ENCODE peak calls at places on chromosome 11, in five cellular contexts. C, O, A, T and D are unnamed samples.

GRCh38 chr11:26953770-26954392 is 40.0 kb upstream of the FIBIN start:
- DNase-seq in A (no peak), O (no peak), T (no peak), C (peak), D (no peak)

GRCh38 chr11:14902650-14903350 is 10.8 kb upstream of the CYP2R1 start:
- DNase-seq in C (no peak), A (no peak), T (no peak), O (no peak), D (no peak)

GRCh38 chr11:88626216-88626615 is 288.7 kb upstream of the CTSC start:
- DNase-seq in C (no peak), A (no peak), T (no peak), O (no peak), D (no peak)

GRCh38 chr11:2207212-2207611 is 35.6 kb upstream of the TH start:
- DNase-seq in A (peak), C (no peak), T (peak), O (peak), D (peak)

GRCh38 chr11:103633037-103633788 is 403.2 kb upstream of the DDI1 start:
- DNase-seq in T (no peak), A (no peak), C (no peak), O (no peak), D (no peak)

GRCh38 chr11:44387825-44388224 is 77.9 kb upstream of the ALX4 start:
- DNase-seq in T (no peak), C (no peak), O (no peak), A (no peak), D (no peak)

GRCh38 chr11:124194696-124195418 is 11.7 kb downstream of the OR10D3 start:
- DNase-seq in C (peak), O (no peak), T (peak), A (peak), D (no peak)

GRCh38 chr11:60767388-60767811 is 10.7 kb downstream of the MS4A15 start:
- DNase-seq in T (no peak), A (peak), C (peak), O (no peak), D (no peak)

GRCh38 chr11:16412525-16413194 is 56.3 kb upstream of the SOX6 start:
- DNase-seq in C (no peak), A (no peak), T (no peak), O (no peak), D (no peak)

GRCh38 chr11:69371731-69372588 is 78.0 kb downstream of the MYEOV start:
- DNase-seq in T (peak), C (no peak), O (peak), A (peak), D (no peak)

GRCh38 chr11:87144266-87144665 is 106.5 kb downstream of the TMEM135 start:
- DNase-seq in C (no peak), A (no peak), T (no peak), O (no peak), D (no peak)

GRCh38 chr11:106457727-106458126 is 380.3 kb downstream of the AASDHPPT start:
- DNase-seq in C (no peak), T (no peak), A (no peak), O (no peak), D (no peak)

GRCh38 chr11:45663486-45664375 is 1.7 kb downstream of the CHST1 start:
- DNase-seq in O (peak), T (no peak), C (no peak), A (no peak), D (peak)

GRCh38 chr11:126358763-126359160 is 3.3 kb downstream of the ST3GAL4 start:
- DNase-seq in T (no peak), A (peak), C (no peak), O (peak), D (no peak)

GRCh38 chr11:121236115-121237001 is 56.2 kb upstream of the SC5D start:
- DNase-seq in C (no peak), O (no peak), T (no peak), A (no peak), D (no peak)

GRCh38 chr11:70642301-70642700 is 244.0 kb downstream of the CTTN start:
- DNase-seq in O (no peak), T (no peak), A (no peak), C (no peak), D (no peak)

GRCh38 chr11:81874627-81875026 is 859.0 kb downstream of the FAM181B start:
- DNase-seq in O (no peak), T (no peak), C (no peak), A (no peak), D (no peak)

GRCh38 chr11:61602775-61603569 is 22.1 kb upstream of the SYT7 start:
- DNase-seq in T (peak), A (no peak), C (peak), O (peak), D (peak)

GRCh38 chr11:8370812-8371515 is 107.3 kb upstream of the LMO1 start:
- DNase-seq in A (no peak), C (no peak), T (no peak), O (peak), D (no peak)

GRCh38 chr11:87266751-87267150 is 229.0 kb downstream of the TMEM135 start:
- DNase-seq in T (no peak), C (no peak), A (no peak), O (no peak), D (no peak)

GRCh38 chr11:16291729-16292128 is 64.6 kb downstream of the SOX6 start:
- DNase-seq in O (no peak), C (no peak), A (no peak), T (no peak), D (no peak)

GRCh38 chr11:106208795-106209194 is 131.3 kb downstream of the AASDHPPT start:
- DNase-seq in O (no peak), A (no peak), T (peak), C (peak), D (no peak)

GRCh38 chr11:79396674-79397073 is 44.2 kb downstream of the TENM4 start:
- DNase-seq in A (no peak), T (no peak), O (no peak), C (no peak), D (no peak)

GRCh38 chr11:85867751-85868150 is 12.6 kb downstream of the CCDC83 start:
- DNase-seq in C (no peak), T (no peak), A (no peak), O (no peak), D (no peak)

GRCh38 chr11:85863855-85864254 is 8.7 kb downstream of the CCDC83 start:
- DNase-seq in C (no peak), O (no peak), T (no peak), A (no peak), D (no peak)

GRCh38 chr11:85869776-85870175 is 14.6 kb downstream of the CCDC83 start:
- DNase-seq in A (no peak), T (no peak), C (no peak), O (no peak), D (no peak)

GRCh38 chr11:85866137-85866827 is 11.1 kb downstream of the CCDC83 start:
- DNase-seq in C (no peak), T (no peak), A (no peak), O (no peak), D (no peak)
- TF ChIP-seq EP300 in C (no peak), T (no peak), A (no peak), O (no peak), D (no peak)

GRCh38 chr11:11978098-11978637 is 30.3 kb downstream of the DKK3 start:
- DNase-seq in C (no peak), T (no peak), A (no peak), O (no peak), D (no peak)

GRCh38 chr11:11980200-11980599 is 28.2 kb downstream of the DKK3 start:
- DNase-seq in T (peak), A (no peak), O (no peak), C (no peak), D (no peak)

GRCh38 chr11:11977206-11977938 is 31.1 kb downstream of the DKK3 start:
- DNase-seq in T (peak), O (peak), C (no peak), A (peak), D (peak)

GRCh38 chr11:11979487-11980117 is 28.8 kb downstream of the DKK3 start:
- DNase-seq in C (peak), A (no peak), O (peak), T (peak), D (no peak)

GRCh38 chr11:11978792-11979486 is 29.5 kb downstream of the DKK3 start:
- DNase-seq in T (peak), A (peak), C (peak), O (peak), D (peak)
- TF ChIP-seq EP300 in T (no peak), A (no peak), C (peak), O (no peak), D (no peak)

DNA sequence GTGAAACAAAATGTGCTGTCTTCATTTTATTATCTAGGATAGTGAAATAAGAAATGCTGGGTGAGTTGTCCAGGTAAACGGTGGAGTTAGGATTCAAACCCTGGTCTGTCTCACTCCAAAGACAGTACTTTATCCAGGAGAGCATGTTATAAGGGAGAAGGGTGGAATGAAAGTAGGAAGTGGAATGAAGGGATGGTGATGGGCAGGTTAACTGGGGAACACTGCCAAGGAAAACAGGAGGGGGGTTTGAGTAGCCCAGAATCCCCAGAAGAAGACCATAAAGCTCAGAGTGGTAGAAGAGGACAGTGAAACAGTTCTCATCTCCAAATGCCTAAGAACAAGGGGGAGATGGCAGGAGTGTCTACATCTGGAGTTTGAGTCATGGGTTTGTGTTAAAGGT is 169.0 kb downstream of the BARX2 start:
- DNase-seq in A (no peak), O (no peak), T (no peak), C (no peak), D (no peak)
- TF ChIP-seq EP300 in A (no peak), O (no peak), T (no peak), C (no peak), D (no peak)

GRCh38 chr11:118153976-118154375 is 1.4 kb upstream of the SCN4B start:
- DNase-seq in O (no peak), A (no peak), T (no peak), C (no peak), D (no peak)
- TF ChIP-seq EP300 in O (no peak), A (no peak), T (no peak), C (no peak), D (no peak)

GRCh38 chr11:66338276-66339162 is 2.3 kb upstream of the RIN1 start:
- DNase-seq in T (no peak), A (no peak), C (no peak), O (peak), D (no peak)

GRCh38 chr11:66337103-66337899 is 1.1 kb upstream of the RIN1 start:
- DNase-seq in A (peak), T (no peak), C (peak), O (peak), D (no peak)

GRCh38 chr11:66335531-66336233 is 552 bp downstream of the RIN1 start:
- DNase-seq in T (no peak), A (peak), C (peak), O (peak), D (no peak)

GRCh38 chr11:66334605-66335442 is 1.4 kb downstream of the RIN1 start:
- DNase-seq in O (peak), C (peak), A (no peak), T (no peak), D (peak)

DNA sequence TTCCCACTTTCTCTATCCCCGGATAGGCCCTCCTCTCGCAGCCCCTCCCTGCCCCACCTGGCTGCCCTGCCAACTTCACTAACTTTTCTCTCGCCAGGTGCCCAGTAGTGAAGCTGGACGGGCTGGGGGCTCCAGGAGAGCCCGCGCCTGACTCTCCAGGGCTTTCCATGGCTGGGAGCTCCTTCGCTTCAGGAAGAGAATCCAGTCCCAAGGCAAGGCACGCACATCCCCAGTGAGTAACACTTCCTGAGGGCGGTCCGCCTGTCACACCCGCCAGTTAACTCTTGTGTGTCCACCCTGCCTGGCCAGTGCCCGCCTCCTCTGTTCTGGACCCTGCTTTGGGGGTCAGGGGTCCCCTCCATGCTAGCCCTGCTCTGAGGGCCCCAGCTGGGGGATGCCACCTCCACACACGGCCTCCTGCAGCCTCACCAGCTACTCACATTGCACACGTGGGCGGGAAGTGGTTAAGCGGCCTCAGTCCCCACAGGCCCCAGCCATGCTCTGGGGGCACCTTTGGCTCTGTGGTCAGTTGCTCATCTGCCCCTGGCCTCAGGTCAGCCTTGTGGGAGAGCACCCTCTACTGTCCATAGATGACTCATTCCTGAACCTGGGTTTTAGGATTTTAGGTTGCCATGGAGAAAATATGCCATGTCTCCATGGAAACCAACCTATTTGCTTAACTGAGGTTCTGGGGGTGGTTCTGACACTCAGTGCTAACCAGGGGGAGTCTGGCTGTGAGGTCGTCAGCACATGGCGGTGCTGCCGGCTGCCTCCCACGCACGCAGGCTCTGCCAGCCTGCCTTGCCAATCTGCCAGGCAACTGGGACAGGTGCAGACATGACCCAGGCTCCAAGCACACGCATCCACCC is at the start of gene RIN1:
- DNase-seq in A (peak), C (peak), T (peak), O (peak), D (peak)
- TF ChIP-seq EP300 in A (no peak), C (peak), T (no peak), O (no peak), D (no peak)

GRCh38 chr11:33161120-33162005 is at the start of gene CSTF3:
- DNase-seq in O (peak), C (peak), T (peak), A (peak), D (peak)
- TF ChIP-seq EP300 in O (no peak), C (peak), T (no peak), A (no peak), D (no peak)

DNA sequence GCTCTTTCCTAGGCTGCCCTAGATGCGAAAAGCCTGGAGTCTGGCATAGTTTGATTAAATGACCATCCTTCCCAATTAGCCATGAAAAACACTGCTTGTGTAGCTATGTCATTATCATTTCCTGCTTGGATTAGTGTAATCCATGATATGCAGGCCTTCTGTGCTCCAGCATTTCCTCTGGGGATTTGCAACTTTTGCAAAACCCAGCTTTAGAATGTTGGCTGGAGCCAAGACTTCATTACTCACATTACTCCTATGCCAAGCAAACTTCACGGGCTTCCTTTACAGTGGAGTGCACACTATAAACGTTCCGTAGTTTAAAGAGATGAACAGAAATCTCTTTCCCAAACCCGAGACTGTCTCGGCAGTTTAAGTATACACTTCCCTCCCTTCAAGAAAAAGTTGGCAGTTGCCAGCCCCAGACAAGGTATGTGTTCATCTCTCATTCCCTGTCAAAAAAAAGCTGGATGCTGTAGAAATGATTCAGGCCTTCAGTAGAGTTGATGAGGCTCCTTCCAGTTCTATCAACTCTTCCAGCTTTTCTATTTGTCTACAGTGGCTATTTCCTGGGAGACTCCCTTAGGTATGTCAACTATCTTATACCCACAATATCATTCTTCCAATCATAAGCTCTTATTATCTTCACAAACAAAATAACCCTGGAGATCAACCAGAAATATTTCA is 180.0 kb downstream of the MAML2 start:
- DNase-seq in O (peak), C (no peak), T (no peak), A (no peak), D (peak)
- TF ChIP-seq EP300 in O (no peak), C (peak), T (no peak), A (no peak), D (no peak)